ENCODE peak calls at places on chromosomes 13 and 19, in seven cellular contexts. G is HAP-1; N is stimulated activated CD8-positive, alpha-beta memory T cell treated with anti-CD3 and anti-CD28 coated beads, Interleukin-15, amount 100 ng/mL, for 24 hours; E is stromal cell of bone marrow; C is ovary; T is adrenal gland; A is KBM-7. B is an unnamed sample.

GRCh38 chr19:1469200-1469935 is 9.6 kb downstream of the C19orf25 start:
- DNase-seq in G (peak; percentile 57), N (no peak), E (no peak), C (no peak), T (no peak), A (no peak), B (no peak)

GRCh38 chr19:45069056-45069455 is 7.2 kb downstream of the ZNF296 start:
- DNase-seq in G (peak; percentile 43), N (no peak), E (no peak), C (no peak), T (peak; percentile 84), A (no peak), B (peak; percentile 60)

GRCh38 chr19:18202759-18203407 is 959 bp downstream of the RAB3A start:
- DNase-seq in G (peak; percentile 69), N (no peak), E (no peak), C (peak; percentile 72), T (peak; percentile 44), A (peak; percentile 49), B (peak; percentile 56)

GRCh38 chr13:51168623-51169022 is 53.6 kb upstream of the FAM124A start:
- DNase-seq in G (peak; percentile 32), N (no peak), E (no peak), C (no peak), T (no peak), A (no peak), B (no peak)

GRCh38 chr19:13926715-13927114 is 11.5 kb downstream of the PODNL1 start:
- DNase-seq in G (no peak), N (no peak), E (no peak), C (no peak), T (no peak), A (no peak), B (no peak)

GRCh38 chr13:50672025-50672424 is 171.5 kb downstream of the DLEU7 start:
- DNase-seq in G (no peak), N (no peak), E (no peak), C (no peak), T (peak; percentile 95), A (no peak), B (no peak)

GRCh38 chr13:46844431-46844830 is 47.5 kb upstream of the ESD start:
- DNase-seq in G (no peak), N (no peak), E (no peak), C (no peak), T (no peak), A (no peak), B (no peak)

GRCh38 chr13:48446454-48446853 is 33.5 kb upstream of the LPAR6 start:
- DNase-seq in G (no peak), N (no peak), E (peak; percentile 74), C (no peak), T (no peak), A (peak; percentile 42), B (no peak)

GRCh38 chr13:30776661-30777060 is 41.3 kb downstream of the ALOX5AP start:
- DNase-seq in G (no peak), N (no peak), E (no peak), C (no peak), T (no peak), A (no peak), B (no peak)

GRCh38 chr19:19606021-19606420 is 12.5 kb downstream of the PBX4 start:
- DNase-seq in G (no peak), N (no peak), E (no peak), C (no peak), T (no peak), A (no peak), B (no peak)

GRCh38 chr13:87671031-87671823 is at the start of gene SLITRK5:
- DNase-seq in G (peak; percentile 92), N (peak; percentile 40), E (no peak), C (peak; percentile 26), T (peak; percentile 68), A (peak; percentile 91), B (peak; percentile 93)

GRCh38 chr13:30718661-30719520 is 16.5 kb upstream of the ALOX5AP start:
- DNase-seq in G (no peak), N (no peak), E (peak; percentile 76), C (no peak), T (no peak), A (no peak), B (no peak)

GRCh38 chr19:15403151-15403531 is 15.6 kb downstream of the AKAP8L start:
- DNase-seq in G (no peak), N (no peak), E (no peak), C (no peak), T (no peak), A (no peak), B (no peak)

GRCh38 chr13:19959831-19960672 is 1.5 kb downstream of the ZMYM2 start:
- DNase-seq in G (peak; percentile 92), N (peak; percentile 57), E (peak; percentile 85), C (peak; percentile 79), T (peak; percentile 91), A (peak; percentile 94), B (peak; percentile 88)

GRCh38 chr13:23754506-23754905 is 134.7 kb downstream of the MIPEP start:
- DNase-seq in G (no peak), N (no peak), E (no peak), C (peak; percentile 12), T (no peak), A (no peak), B (no peak)

GRCh38 chr13:32426191-32426980 is 1.5 kb downstream of the N4BP2L1 start:
- DNase-seq in G (no peak), N (no peak), E (no peak), C (no peak), T (peak; percentile 19), A (peak; percentile 75), B (no peak)

GRCh38 chr13:114129649-114130062 is 2.8 kb downstream of the RASA3 start:
- DNase-seq in G (no peak), N (no peak), E (no peak), C (no peak), T (no peak), A (peak; percentile 67), B (no peak)

GRCh38 chr19:44939668-44940067 is 2.4 kb upstream of the APOC4 start:
- DNase-seq in G (no peak), N (no peak), E (no peak), C (no peak), T (no peak), A (no peak), B (no peak)

GRCh38 chr13:75771818-75772217 is 135.7 kb downstream of the LMO7 start:
- DNase-seq in G (no peak), N (no peak), E (peak; percentile 60), C (no peak), T (no peak), A (no peak), B (no peak)

GRCh38 chr19:17829855-17830566 is 8.7 kb upstream of the INSL3 start:
- DNase-seq in G (no peak), N (no peak), E (no peak), C (peak; percentile 88), T (no peak), A (no peak), B (peak; percentile 86)

GRCh38 chr19:3672993-3673392 is 27.3 kb downstream of the PIP5K1C start:
- DNase-seq in G (no peak), N (no peak), E (no peak), C (no peak), T (no peak), A (peak; percentile 19), B (no peak)

GRCh38 chr13:36030670-36031331 is 100.4 kb downstream of the DCLK1 start:
- DNase-seq in G (no peak), N (no peak), E (peak; percentile 92), C (no peak), T (no peak), A (no peak), B (no peak)

GRCh38 chr19:2048959-2049740 is 1.9 kb downstream of the MKNK2 start:
- DNase-seq in G (no peak), N (no peak), E (no peak), C (no peak), T (peak; percentile 63), A (no peak), B (peak; percentile 51)

GRCh38 chr19:15249912-15250634 is 17.8 kb upstream of the EPHX3 start:
- DNase-seq in G (no peak), N (no peak), E (peak; percentile 87), C (peak; percentile 52), T (no peak), A (no peak), B (no peak)

GRCh38 chr19:2289714-2290435 is 7.9 kb upstream of the PEAK3 start:
- DNase-seq in G (peak; percentile 56), N (no peak), E (no peak), C (no peak), T (no peak), A (peak; percentile 98), B (no peak)

GRCh38 chr13:22698477-22698876 is 482.3 kb upstream of the SGCG start:
- DNase-seq in G (no peak), N (no peak), E (no peak), C (no peak), T (no peak), A (no peak), B (no peak)

GRCh38 chr13:66003558-66003957 is 1226.6 kb downstream of the PCDH9 start:
- DNase-seq in G (no peak), N (no peak), E (no peak), C (no peak), T (no peak), A (no peak), B (no peak)

B was measured in ecto neural progenitor cell.